ENCODE peak calls at places on chromosomes 5 and 9, in four cellular contexts. Y is coronary artery, M is osteoblast, X is breast epithelium. A is an unnamed sample.

GRCh38 chr9:121557581-121558422 is 58.2 kb upstream of the GGTA1 start:
- DNase-seq in Y (peak), M (peak), X (peak), A (peak)

GRCh38 chr9:127418037-127418471 is 6.1 kb upstream of the ZNF79 start:
- DNase-seq in Y (no peak), M (no peak), X (no peak), A (no peak)

GRCh38 chr5:32419791-32420190 is 24.7 kb downstream of the ZFR start:
- DNase-seq in Y (no peak), M (no peak), X (no peak), A (no peak)

GRCh38 chr9:16031971-16032370 is 479.1 kb downstream of the CCDC171 start:
- DNase-seq in Y (no peak), M (no peak), X (no peak), A (no peak)

GRCh38 chr5:9440517-9440916 is 105.4 kb downstream of the SEMA5A start:
- DNase-seq in Y (no peak), M (peak), X (no peak), A (no peak)

GRCh38 chr5:58182287-58182841 is 277.5 kb downstream of the PLK2 start:
- DNase-seq in Y (no peak), M (no peak), X (no peak), A (no peak)

GRCh38 chr5:859391-859790 is 8.6 kb upstream of the ZDHHC11 start:
- DNase-seq in Y (no peak), M (peak), X (no peak), A (no peak)

GRCh38 chr5:154648706-154649105 is 106.5 kb upstream of the LARP1 start:
- DNase-seq in Y (no peak), M (no peak), X (no peak), A (no peak)

GRCh38 chr9:8114826-8115225 is 315.2 kb upstream of the DMAC1 start:
- DNase-seq in Y (no peak), M (no peak), X (no peak), A (no peak)

GRCh38 chr9:36855443-36856315 is 178.4 kb downstream of the PAX5 start:
- DNase-seq in Y (no peak), M (no peak), X (no peak), A (no peak)

GRCh38 chr9:97980918-97981827 is 2.0 kb upstream of the ANP32B start:
- DNase-seq in Y (no peak), M (peak), X (no peak), A (no peak)

GRCh38 chr5:51651889-51652288 is 268.6 kb downstream of the ISL1 start:
- DNase-seq in Y (no peak), M (no peak), X (no peak), A (no peak)

GRCh38 chr5:150196514-150196913 is 6.7 kb downstream of the SLC6A7 start:
- DNase-seq in Y (no peak), M (no peak), X (no peak), A (no peak)

GRCh38 chr9:10690546-10690945 is 77.7 kb upstream of the PTPRD start:
- DNase-seq in Y (no peak), M (no peak), X (no peak), A (no peak)

GRCh38 chr9:2229109-2229733 is 214.1 kb downstream of the SMARCA2 start:
- DNase-seq in Y (no peak), M (no peak), X (no peak), A (no peak)

DNA sequence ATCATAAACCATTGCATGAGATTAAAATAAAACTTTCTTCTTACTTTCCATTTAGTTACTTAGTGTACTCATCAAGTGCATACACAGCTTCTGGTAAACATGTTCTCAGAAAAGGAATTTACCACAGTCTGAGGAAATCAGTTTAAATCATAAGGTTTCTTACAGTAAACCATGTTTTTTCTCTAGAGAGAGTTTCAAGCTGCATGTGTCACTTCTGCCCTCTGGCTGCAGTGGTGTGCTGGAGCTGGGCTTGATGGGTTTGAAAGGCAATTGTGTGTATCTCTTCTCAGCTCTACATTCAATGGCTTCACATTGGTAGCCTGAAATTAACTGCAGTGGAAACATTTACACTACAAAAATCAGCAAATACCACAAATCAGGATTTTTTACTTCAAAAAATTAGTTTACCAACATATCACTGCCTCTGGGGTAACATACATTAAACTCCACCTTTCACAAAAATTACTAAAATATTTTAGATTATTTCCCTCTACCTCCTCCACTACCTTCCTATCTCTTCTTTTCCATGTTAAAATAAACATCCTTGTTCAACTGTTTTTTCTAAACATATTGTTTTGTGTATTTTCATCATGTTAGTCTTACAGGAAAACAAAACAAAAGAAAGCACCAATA is 414.3 kb downstream of the ANXA1 start:
- DNase-seq in Y (no peak), M (no peak), X (no peak), A (no peak)
- TF ChIP-seq CTCF in Y (no peak), M (peak), X (no peak), A (no peak)

DNA sequence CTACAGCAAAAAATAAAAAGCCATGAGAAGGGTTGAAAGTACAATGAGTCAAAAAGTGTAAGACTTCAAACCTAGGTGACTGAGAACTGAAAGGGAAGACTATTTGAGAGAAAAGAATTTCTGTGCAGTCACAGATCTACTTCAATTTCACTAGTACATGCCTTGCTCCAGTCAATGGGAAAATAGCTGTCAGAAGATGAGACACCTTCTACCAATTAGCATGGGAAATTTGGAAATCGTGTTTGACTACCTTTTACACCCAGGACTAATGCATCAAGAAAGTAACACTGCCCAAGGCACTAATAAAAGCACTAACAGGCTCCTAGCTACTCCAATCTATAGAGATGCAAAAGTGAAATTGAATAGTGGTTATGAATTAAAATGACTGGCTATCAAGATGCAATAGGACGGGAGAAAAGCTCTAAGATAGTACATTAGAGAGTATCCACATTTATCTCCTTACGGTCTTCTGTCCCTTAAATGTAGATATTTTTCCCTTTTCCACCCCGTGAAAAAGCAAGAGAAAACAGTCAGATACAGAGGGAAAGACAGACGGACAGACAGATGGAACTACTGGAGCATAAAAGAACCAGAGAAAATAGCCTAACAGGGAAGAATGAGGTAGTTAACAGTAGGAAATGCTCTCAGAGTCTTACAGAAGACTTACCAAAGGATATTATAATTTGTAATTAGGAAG is 15.2 kb downstream of the ERP44 start:
- DNase-seq in Y (no peak), M (no peak), X (no peak), A (no peak)
- H3K4me3 ChIP-seq in Y (no peak), M (no peak), X (no peak), A (no peak)

DNA sequence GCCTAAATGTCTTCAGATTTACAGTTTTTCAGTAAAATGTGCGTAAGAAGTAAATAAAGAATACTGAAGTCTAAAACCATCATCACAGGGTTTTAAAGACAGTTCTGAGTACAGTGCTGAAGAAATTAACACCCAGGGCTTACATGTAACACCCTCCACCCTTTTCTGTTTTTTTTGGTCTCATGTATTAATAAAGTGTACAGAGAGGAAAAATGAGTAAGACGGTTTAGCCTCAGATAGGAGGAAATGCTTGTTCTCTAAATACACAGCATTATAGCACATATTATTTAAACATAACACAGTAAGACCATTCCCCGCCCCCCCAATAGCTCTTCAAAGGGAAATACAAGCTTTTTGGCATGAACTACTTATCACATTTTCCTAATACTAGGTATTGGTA is 119.3 kb downstream of the CHSY3 start:
- DNase-seq in Y (no peak), M (no peak), X (no peak), A (no peak)
- H3K27ac ChIP-seq in Y (no peak), M (no peak), X (no peak), A (no peak)

GRCh38 chr5:67416986-67417385 is 220.4 kb upstream of the CD180 start:
- DNase-seq in Y (no peak), M (no peak), X (no peak), A (no peak)
- TF ChIP-seq CTCF in Y (no peak), M (no peak), X (no peak), A (no peak)

DNA sequence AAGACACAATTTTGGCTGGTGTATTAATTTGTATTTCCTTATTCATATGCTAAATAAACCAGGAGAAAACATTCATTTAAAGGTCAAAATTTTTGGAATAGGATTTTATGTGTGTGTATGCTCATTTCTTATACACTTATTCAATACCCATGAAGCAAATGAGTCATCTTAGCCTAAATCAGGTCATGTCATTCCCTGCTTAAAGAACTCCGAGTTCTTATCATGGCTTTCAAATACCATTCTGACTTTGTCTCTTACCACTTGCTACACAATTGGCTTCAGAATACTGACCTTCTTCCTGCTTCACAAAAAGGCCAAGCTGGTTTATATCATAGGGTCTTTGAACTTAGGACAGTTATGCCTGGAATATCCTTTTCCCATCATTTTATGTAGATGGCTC is 652.2 kb upstream of the WWC1 start:
- DNase-seq in Y (no peak), M (peak), X (no peak), A (no peak)
- H3K4me3 ChIP-seq in Y (no peak), M (no peak), X (no peak), A (no peak)

DNA sequence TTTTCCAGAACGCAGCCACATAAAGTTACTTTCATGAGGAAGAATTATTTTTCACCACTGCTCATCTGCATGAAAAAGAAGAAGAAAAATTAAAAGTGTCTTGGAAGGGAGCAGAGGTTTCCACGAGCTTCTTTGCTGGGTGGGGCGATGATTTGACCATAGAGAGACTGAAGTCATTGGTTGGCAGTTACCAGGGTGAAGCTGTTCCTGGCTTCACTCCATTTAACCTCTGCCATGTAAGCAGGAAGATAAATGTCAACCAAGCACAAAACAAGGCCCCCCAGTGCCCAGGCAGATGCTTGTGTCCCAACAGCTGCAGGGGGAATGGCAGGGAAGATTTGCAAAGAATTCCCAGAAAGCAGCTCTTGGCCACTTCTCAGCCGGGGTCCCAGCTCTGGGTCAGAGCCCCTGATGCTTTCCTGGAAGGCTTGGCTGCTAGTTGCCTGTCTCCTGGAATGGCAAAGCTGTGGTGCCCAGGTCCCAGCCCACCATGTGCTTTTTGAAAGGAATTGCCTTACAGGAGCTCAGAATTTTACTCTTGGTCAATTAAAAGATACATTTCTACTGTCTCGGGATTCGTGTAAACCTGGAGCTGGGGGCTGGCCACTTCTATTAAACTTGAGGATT is 383.5 kb downstream of the ENC1 start:
- DNase-seq in Y (no peak), M (peak), X (no peak), A (no peak)
- H3K27ac ChIP-seq in Y (no peak), M (no peak), X (no peak), A (no peak)

DNA sequence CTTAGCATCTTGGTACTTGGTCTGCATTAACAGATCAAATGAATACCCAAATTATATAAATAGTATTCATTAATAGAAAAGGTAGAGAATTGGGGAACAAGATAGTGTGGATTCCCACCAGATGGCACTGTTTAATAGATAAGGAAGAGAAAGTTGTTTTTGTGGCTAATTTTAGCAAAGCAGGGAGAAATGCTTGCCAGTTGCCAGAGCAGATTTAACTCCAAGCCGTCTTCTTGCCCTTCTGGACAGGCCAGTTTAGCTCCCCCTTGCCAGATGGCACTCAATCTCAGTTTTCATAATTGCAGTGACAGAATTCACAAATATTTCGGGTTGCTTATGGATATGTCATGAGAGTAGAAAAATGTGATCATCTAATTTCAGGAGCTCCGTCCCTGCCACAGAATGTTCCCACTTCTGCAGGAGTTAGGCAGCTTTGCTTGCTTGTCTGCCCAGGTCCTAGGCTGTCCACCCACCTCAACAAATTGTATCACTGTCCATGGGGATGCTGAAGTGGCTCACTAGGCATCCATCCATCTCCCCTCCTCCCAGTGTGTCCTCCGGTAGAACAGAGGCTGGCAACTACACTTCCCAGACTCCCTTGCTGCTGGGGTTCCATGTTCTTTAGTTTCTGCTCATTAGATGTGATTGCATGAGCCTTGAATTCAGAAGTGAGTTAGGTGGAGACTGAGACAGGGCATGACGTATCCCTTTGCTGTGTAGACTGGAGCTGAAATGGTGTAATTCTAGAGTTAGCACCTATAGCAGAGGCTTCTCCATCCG is 11.8 kb upstream of the HEXB start:
- DNase-seq in Y (no peak), M (no peak), X (no peak), A (no peak)
- TF ChIP-seq CTCF in Y (peak), M (peak), X (peak), A (peak)

DNA sequence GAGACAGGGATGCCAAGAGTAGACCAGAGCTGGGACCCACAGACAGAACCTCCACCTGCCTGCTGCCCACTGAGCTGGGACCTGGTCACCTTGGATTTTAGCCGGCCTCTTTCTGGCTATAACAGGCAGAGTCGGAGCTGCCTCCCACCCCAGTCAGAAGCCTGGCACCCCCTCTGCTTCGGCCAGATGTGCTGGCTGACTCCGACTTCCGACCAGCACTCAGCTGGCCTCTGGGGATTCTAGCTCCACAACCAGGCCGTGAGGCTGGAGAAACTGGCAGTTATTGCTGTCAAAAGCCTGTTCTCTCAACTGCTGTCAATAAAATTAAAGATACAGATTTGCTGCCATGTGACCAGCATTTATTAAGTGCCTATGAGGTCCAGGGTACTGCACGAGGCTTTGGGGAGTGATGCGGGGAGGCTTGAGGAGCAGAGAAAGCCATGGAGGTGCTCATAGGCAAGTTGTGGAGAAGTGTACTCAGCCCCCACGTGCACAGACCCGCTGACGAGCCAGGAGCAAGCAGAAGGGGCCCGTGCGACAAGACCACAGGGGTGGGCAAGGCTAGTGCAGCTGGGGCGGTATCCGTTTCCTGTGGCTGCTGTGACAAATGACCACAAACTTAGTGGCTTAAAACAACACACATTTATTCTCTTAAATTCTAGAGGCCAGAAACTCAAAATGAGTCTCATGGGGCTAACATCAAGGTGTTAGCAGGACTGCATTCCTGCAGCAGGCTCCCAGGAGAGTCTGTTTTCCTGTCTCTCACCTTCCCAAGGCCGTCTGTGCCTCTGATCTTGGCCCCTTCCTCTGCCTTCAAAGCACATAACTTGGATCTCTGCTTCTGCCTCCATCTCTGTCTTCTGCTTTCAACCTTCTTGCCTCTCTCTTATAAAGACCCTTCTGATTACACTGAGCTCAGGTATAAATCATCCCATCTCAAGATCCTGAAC is 13.1 kb downstream of the GFI1B start:
- DNase-seq in Y (no peak), M (no peak), X (no peak), A (no peak)
- H3K4me3 ChIP-seq in Y (no peak), M (no peak), X (no peak), A (no peak)

GRCh38 chr9:92147854-92148184 is 32.6 kb upstream of the SPTLC1 start:
- DNase-seq in Y (no peak), M (peak), X (no peak), A (no peak)

GRCh38 chr9:92151691-92152393 is 36.6 kb upstream of the SPTLC1 start:
- DNase-seq in Y (no peak), M (peak), X (peak), A (peak)

GRCh38 chr9:92142329-92142728 is 27.1 kb upstream of the SPTLC1 start:
- DNase-seq in Y (no peak), M (peak), X (no peak), A (no peak)

GRCh38 chr9:92146610-92147009 is 31.4 kb upstream of the SPTLC1 start:
- DNase-seq in Y (no peak), M (peak), X (no peak), A (no peak)

GRCh38 chr9:92147030-92147853 is 32.0 kb upstream of the SPTLC1 start:
- DNase-seq in Y (no peak), M (peak), X (no peak), A (peak)
- H3K27ac ChIP-seq in Y (no peak), M (peak), X (peak), A (peak)

A was measured in AG04450.